ENCODE peak calls at places on chromosomes 2 and 18, in ten cellular contexts. One of them, this sample, is unnamed.

GRCh38 chr2:41400057-41400665 is 647.7 kb upstream of the PKDCC start:
- DNase-seq in NCI-H460: peak; percentile 4
- DNase-seq in caudate nucleus: no peak
- DNase-seq in ELR: peak; percentile 45
- DNase-seq in small intestine: no peak
- DNase-seq in AG08396: peak; percentile 4
- DNase-seq in osteoblast: no peak
- DNase-seq in posterior cingulate gyrus: no peak
- DNase-seq in right cardiac atrium: no peak
- DNase-seq in Daoy: no peak
- DNase-seq in this sample: no peak

GRCh38 chr2:143901185-143901842 is 618.6 kb downstream of the ZEB2 start:
- DNase-seq in small intestine: no peak
- DNase-seq in osteoblast: peak; percentile 78
- DNase-seq in ELR: peak; percentile 95
- DNase-seq in AG08396: peak; percentile 59
- DNase-seq in posterior cingulate gyrus: no peak
- DNase-seq in right cardiac atrium: no peak
- DNase-seq in caudate nucleus: no peak
- DNase-seq in Daoy: peak; percentile 44
- DNase-seq in NCI-H460: no peak
- DNase-seq in this sample: peak; percentile 72

GRCh38 chr2:237235383-237236095 is 149.8 kb downstream of the COPS8 start:
- DNase-seq in Daoy: peak; percentile 80
- DNase-seq in small intestine: peak; percentile 71
- DNase-seq in right cardiac atrium: peak; percentile 76
- DNase-seq in posterior cingulate gyrus: peak; percentile 8
- DNase-seq in osteoblast: no peak
- DNase-seq in NCI-H460: no peak
- DNase-seq in ELR: peak; percentile 82
- DNase-seq in AG08396: peak; percentile 52
- DNase-seq in caudate nucleus: no peak
- DNase-seq in this sample: peak; percentile 91

GRCh38 chr18:35026407-35027061 is 14.7 kb upstream of the MAPRE2 start:
- DNase-seq in ELR: no peak
- DNase-seq in Daoy: no peak
- DNase-seq in AG08396: no peak
- DNase-seq in osteoblast: no peak
- DNase-seq in small intestine: no peak
- DNase-seq in caudate nucleus: no peak
- DNase-seq in NCI-H460: no peak
- DNase-seq in right cardiac atrium: no peak
- DNase-seq in posterior cingulate gyrus: no peak
- DNase-seq in this sample: no peak

GRCh38 chr2:49360051-49360767 is 205.9 kb upstream of the FSHR start:
- DNase-seq in Daoy: no peak
- DNase-seq in right cardiac atrium: no peak
- DNase-seq in ELR: no peak
- DNase-seq in AG08396: no peak
- DNase-seq in posterior cingulate gyrus: no peak
- DNase-seq in caudate nucleus: no peak
- DNase-seq in osteoblast: no peak
- DNase-seq in NCI-H460: no peak
- DNase-seq in small intestine: no peak
- DNase-seq in this sample: peak; percentile 1

GRCh38 chr2:241156997-241157441 is 6.8 kb downstream of the PPP1R7 start:
- DNase-seq in osteoblast: no peak
- DNase-seq in caudate nucleus: peak; percentile 20
- DNase-seq in Daoy: no peak
- DNase-seq in NCI-H460: no peak
- DNase-seq in posterior cingulate gyrus: peak; percentile 41
- DNase-seq in ELR: no peak
- DNase-seq in right cardiac atrium: no peak
- DNase-seq in AG08396: no peak
- DNase-seq in small intestine: no peak
- DNase-seq in this sample: no peak

GRCh38 chr2:223969856-223970255 is 12.6 kb downstream of the MRPL44 start:
- DNase-seq in ELR: peak; percentile 61
- DNase-seq in AG08396: no peak
- DNase-seq in osteoblast: no peak
- DNase-seq in posterior cingulate gyrus: no peak
- DNase-seq in right cardiac atrium: no peak
- DNase-seq in small intestine: no peak
- DNase-seq in NCI-H460: no peak
- DNase-seq in caudate nucleus: no peak
- DNase-seq in Daoy: no peak
- DNase-seq in this sample: peak; percentile 43

GRCh38 chr2:42618972-42619371 is 50.5 kb downstream of the MTA3 start:
- DNase-seq in osteoblast: peak; percentile 91
- DNase-seq in posterior cingulate gyrus: no peak
- DNase-seq in ELR: peak; percentile 84
- DNase-seq in caudate nucleus: no peak
- DNase-seq in small intestine: no peak
- DNase-seq in NCI-H460: no peak
- DNase-seq in right cardiac atrium: no peak
- DNase-seq in AG08396: peak; percentile 46
- DNase-seq in Daoy: peak; percentile 16
- DNase-seq in this sample: peak; percentile 60

GRCh38 chr2:214117054-214117453 is 293.8 kb upstream of the VWC2L start:
- DNase-seq in Daoy: no peak
- DNase-seq in posterior cingulate gyrus: no peak
- DNase-seq in osteoblast: no peak
- DNase-seq in NCI-H460: no peak
- DNase-seq in right cardiac atrium: no peak
- DNase-seq in caudate nucleus: no peak
- DNase-seq in small intestine: no peak
- DNase-seq in ELR: no peak
- DNase-seq in AG08396: no peak
- DNase-seq in this sample: no peak

GRCh38 chr2:136246086-136246669 is 128.2 kb upstream of the CXCR4 start:
- DNase-seq in posterior cingulate gyrus: no peak
- DNase-seq in AG08396: peak; percentile 15
- DNase-seq in Daoy: peak; percentile 42
- DNase-seq in ELR: no peak
- DNase-seq in small intestine: no peak
- DNase-seq in NCI-H460: peak; percentile 41
- DNase-seq in osteoblast: no peak
- DNase-seq in right cardiac atrium: peak; percentile 68
- DNase-seq in caudate nucleus: no peak
- DNase-seq in this sample: no peak

GRCh38 chr2:147405651-147406050 is 439.2 kb upstream of the ACVR2A start:
- DNase-seq in Daoy: no peak
- DNase-seq in AG08396: no peak
- DNase-seq in posterior cingulate gyrus: no peak
- DNase-seq in caudate nucleus: no peak
- DNase-seq in right cardiac atrium: no peak
- DNase-seq in NCI-H460: no peak
- DNase-seq in small intestine: peak; percentile 52
- DNase-seq in osteoblast: no peak
- DNase-seq in ELR: no peak
- DNase-seq in this sample: no peak

GRCh38 chr2:51919395-51919794 is 887.5 kb upstream of the NRXN1 start:
- DNase-seq in osteoblast: peak; percentile 18
- DNase-seq in AG08396: no peak
- DNase-seq in right cardiac atrium: no peak
- DNase-seq in caudate nucleus: no peak
- DNase-seq in ELR: peak; percentile 1
- DNase-seq in small intestine: no peak
- DNase-seq in posterior cingulate gyrus: no peak
- DNase-seq in Daoy: no peak
- DNase-seq in NCI-H460: no peak
- DNase-seq in this sample: peak; percentile 3

GRCh38 chr18:63882333-63883141 is 5.0 kb upstream of the SERPINB2 start:
- DNase-seq in right cardiac atrium: no peak
- DNase-seq in osteoblast: peak; percentile 32
- DNase-seq in small intestine: no peak
- DNase-seq in caudate nucleus: no peak
- DNase-seq in Daoy: peak; percentile 90
- DNase-seq in AG08396: peak; percentile 70
- DNase-seq in ELR: peak; percentile 98
- DNase-seq in NCI-H460: peak; percentile 80
- DNase-seq in posterior cingulate gyrus: no peak
- DNase-seq in this sample: peak; percentile 87